ENCODE peak calls at places on chromosomes 12 and 14, in five cellular contexts. O is choroid plexus epithelial cell, G is mucosa of descending colon, S is pancreas, W is dorsolateral prefrontal cortex. K is an unnamed sample.

GRCh38 chr12:65876898-65877721 is 52.8 kb downstream of the HMGA2 start:
- DNase-seq in O (peak; percentile 81), G (no peak), S (peak; percentile 17), W (no peak), K (peak; percentile 84)

GRCh38 chr14:71245659-71246361 is 338.6 kb downstream of the PCNX1 start:
- DNase-seq in O (no peak), G (no peak), S (no peak), W (no peak), K (no peak)

GRCh38 chr12:3250576-3250975 is 173.4 kb downstream of the TSPAN9 start:
- DNase-seq in O (no peak), G (no peak), S (no peak), W (no peak), K (no peak)

GRCh38 chr12:109833307-109834189 is at the start of gene TRPV4:
- DNase-seq in O (peak; percentile 42), G (no peak), S (no peak), W (no peak), K (no peak)

GRCh38 chr12:122834921-122835692 is at the start of gene HIP1R:
- DNase-seq in O (no peak), G (peak; percentile 74), S (peak; percentile 61), W (no peak), K (no peak)

GRCh38 chr12:119369907-119370546 is 35.5 kb downstream of the CCDC60 start:
- DNase-seq in O (no peak), G (no peak), S (no peak), W (no peak), K (no peak)

GRCh38 chr12:48388430-48388829 is 37.7 kb upstream of the ZNF641 start:
- DNase-seq in O (peak; percentile 24), G (no peak), S (no peak), W (no peak), K (peak; percentile 28)

GRCh38 chr14:75821828-75822521 is 159.8 kb downstream of the TGFB3 start:
- DNase-seq in O (no peak), G (peak; percentile 24), S (no peak), W (no peak), K (no peak)

GRCh38 chr14:75204106-75204505 is 27.7 kb upstream of the TMED10 start:
- DNase-seq in O (peak; percentile 54), G (peak; percentile 80), S (no peak), W (no peak), K (no peak)

GRCh38 chr14:58816416-58817115 is 178.8 kb downstream of the DACT1 start:
- DNase-seq in O (no peak), G (no peak), S (no peak), W (no peak), K (no peak)

GRCh38 chr14:104697892-104698583 is 8.6 kb downstream of the INF2 start:
- DNase-seq in O (peak; percentile 47), G (no peak), S (no peak), W (no peak), K (peak; percentile 36)

GRCh38 chr12:89933911-89934310 is 225.3 kb upstream of the ATP2B1 start:
- DNase-seq in O (no peak), G (no peak), S (no peak), W (no peak), K (no peak)

GRCh38 chr12:103269962-103270361 is 225.8 kb downstream of the C12orf42 start:
- DNase-seq in O (peak; percentile 0), G (no peak), S (no peak), W (no peak), K (no peak)

GRCh38 chr12:4910502-4911315 is 1.0 kb downstream of the KCNA1 start:
- DNase-seq in O (no peak), G (no peak), S (no peak), W (no peak), K (no peak)

GRCh38 chr12:4908694-4909396 is 860 bp upstream of the KCNA1 start:
- DNase-seq in O (no peak), G (no peak), S (no peak), W (no peak), K (no peak)

GRCh38 chr12:4909734-4910501 is at the start of gene KCNA1:
- DNase-seq in O (no peak), G (no peak), S (no peak), W (no peak), K (peak; percentile 8)

GRCh38 chr12:4911316-4911994 is 1.8 kb downstream of the KCNA1 start:
- DNase-seq in O (no peak), G (peak; percentile 20), S (no peak), W (no peak), K (no peak)

GRCh38 chr12:4909397-4909733 is 340 bp upstream of the KCNA1 start:
- DNase-seq in O (no peak), G (no peak), S (no peak), W (no peak), K (no peak)
- H3K4me3 ChIP-seq in O (no peak overlapping the region), G (no peak overlapping the region), S (peak overlapping the region; percentile 43), W (peak overlapping the region; percentile 5), K (no peak overlapping the region)

GRCh38 chr12:72133497-72134055 is 138.6 kb upstream of the TRHDE start:
- DNase-seq in O (peak; percentile 28), G (no peak), S (no peak), W (no peak), K (no peak)
- TF ChIP-seq CTCF in O (peak; percentile 37), G (no peak), S (no peak), W (no peak), K (no peak)

GRCh38 chr12:121135320-121135719 is 2.6 kb downstream of the P2RX7 start:
- DNase-seq in O (no peak), G (no peak), S (no peak), W (no peak), K (no peak)
- H3K4me3 ChIP-seq in O (no peak overlapping the region), G (no peak overlapping the region), S (no peak overlapping the region), W (peak overlapping the region; percentile 81), K (no peak overlapping the region)

GRCh38 chr12:67222302-67222701 is 46.9 kb upstream of the CAND1 start:
- DNase-seq in O (peak; percentile 65), G (no peak), S (no peak), W (no peak), K (peak; percentile 12)
- TF ChIP-seq CTCF in O (peak; percentile 63), G (no peak), S (no peak), W (peak; percentile 22), K (no peak)

GRCh38 chr14:52789118-52789517 is 2.3 kb downstream of the GNPNAT1 start:
- DNase-seq in O (no peak), G (no peak), S (no peak), W (no peak), K (no peak)
- H3K4me3 ChIP-seq in O (no peak overlapping the region), G (no peak overlapping the region), S (peak overlapping the region; percentile 66), W (no peak overlapping the region), K (peak overlapping the region; percentile 82)

DNA sequence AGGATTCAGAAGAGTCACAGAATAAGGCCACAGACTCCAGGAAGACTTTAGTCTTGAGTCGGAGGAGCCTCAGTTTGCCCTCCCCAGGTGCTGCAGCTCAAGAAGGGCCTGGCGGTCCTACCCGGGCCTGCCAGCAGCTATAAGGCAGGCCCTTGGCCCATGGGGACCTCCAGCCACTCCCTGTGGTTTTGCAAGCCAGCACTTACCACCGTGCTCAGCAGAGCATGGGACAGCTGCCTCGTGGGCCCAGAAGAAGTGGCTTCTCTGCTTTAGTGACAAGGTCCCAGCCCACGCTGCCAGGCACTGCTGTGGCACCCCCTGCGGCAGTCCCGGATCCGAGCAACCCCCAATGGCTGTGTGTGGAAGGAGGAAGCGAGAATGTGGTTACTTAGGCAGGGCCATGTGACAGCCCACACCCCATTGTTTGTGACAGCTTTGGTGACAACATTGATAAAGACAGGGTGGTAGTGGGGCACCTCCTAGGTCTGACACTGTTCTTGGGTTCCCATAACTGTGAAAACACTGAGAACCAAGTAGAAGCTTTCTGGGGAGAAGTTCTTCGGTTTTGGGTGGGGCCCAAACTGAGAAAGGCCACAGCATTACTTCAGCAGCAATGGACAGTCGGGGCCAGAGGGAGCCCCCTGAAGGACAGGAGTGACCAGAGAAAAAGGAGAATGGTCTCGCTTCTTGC is at the start of gene SELPLG:
- DNase-seq in O (no peak), G (peak; percentile 73), S (peak; percentile 70), W (no peak), K (no peak)
- TF ChIP-seq CTCF in O (no peak), G (no peak), S (no peak), W (no peak), K (no peak)

GRCh38 chr12:80068173-80068572 is 31.2 kb upstream of the OTOGL start:
- DNase-seq in O (no peak), G (no peak), S (no peak), W (no peak), K (no peak)
- H3K4me3 ChIP-seq in O (no peak overlapping the region), G (no peak overlapping the region), S (no peak overlapping the region), W (no peak overlapping the region), K (no peak overlapping the region)

GRCh38 chr12:129379076-129379804 is 524.6 kb downstream of the TMEM132D start:
- DNase-seq in O (no peak), G (peak; percentile 29), S (no peak), W (no peak), K (no peak)

GRCh38 chr12:129385637-129385990 is 518.2 kb downstream of the TMEM132D start:
- DNase-seq in O (no peak), G (no peak), S (no peak), W (no peak), K (no peak)

DNA sequence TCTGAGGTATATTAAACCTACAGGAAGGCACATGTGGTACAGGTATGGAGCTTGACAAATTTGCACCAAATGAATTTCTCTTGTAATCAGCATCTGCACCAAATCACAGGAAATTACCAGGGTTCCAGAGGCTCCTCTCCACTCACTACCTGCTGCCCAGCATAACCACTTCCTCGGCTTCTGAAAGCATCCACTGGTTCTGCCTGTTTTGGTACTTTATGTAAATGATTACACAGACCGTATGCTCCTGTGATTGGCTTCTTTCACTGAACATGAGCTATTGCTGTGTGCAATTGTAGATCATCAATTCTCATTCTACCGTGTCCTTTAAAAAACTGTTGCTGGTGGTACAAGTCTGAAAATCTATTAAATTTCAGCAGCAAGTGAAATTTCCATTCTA is 522.1 kb downstream of the TMEM132D start:
- DNase-seq in O (no peak), G (no peak), S (no peak), W (no peak), K (no peak)
- TF ChIP-seq CTCF in O (no peak), G (no peak), S (no peak), W (no peak), K (no peak)